ENCODE peak calls at places on chromosomes 6 and 20, in eight cellular contexts. D, V, F, O, M, U, X and J are unnamed samples.

GRCh38 chr20:9368893-9369292 is 145.5 kb upstream of the LAMP5 start:
- DNase-seq in D (no peak), F (no peak), U (no peak), X (no peak), O (no peak), M (no peak), V (no peak), J (no peak)

GRCh38 chr20:47241345-47241781 is 115.1 kb downstream of the ZMYND8 start:
- DNase-seq in X (peak), D (peak), U (no peak), M (no peak), V (no peak), F (no peak), O (peak), J (no peak)

GRCh38 chr6:155352812-155353211 is 38.5 kb upstream of the TFB1M start:
- DNase-seq in F (no peak), D (no peak), U (no peak), O (peak), M (peak), X (peak), V (no peak), J (no peak)

GRCh38 chr20:16472045-16472872 is 101.0 kb downstream of the KIF16B start:
- DNase-seq in F (no peak), X (peak), O (no peak), M (no peak), V (no peak), D (peak), U (no peak), J (no peak)

GRCh38 chr20:17533396-17533795 is 2.2 kb upstream of the BFSP1 start:
- DNase-seq in M (peak), O (peak), F (peak), X (peak), D (no peak), V (peak), U (no peak), J (peak)

GRCh38 chr20:51487525-51488279 is 54.8 kb downstream of the NFATC2 start:
- DNase-seq in U (no peak), V (no peak), F (no peak), D (no peak), O (peak), X (peak), M (no peak), J (no peak)

GRCh38 chr20:54062812-54063280 is 7.5 kb downstream of the BCAS1 start:
- DNase-seq in V (no peak), M (peak), U (no peak), X (peak), D (no peak), F (peak), O (peak), J (no peak)

GRCh38 chr20:21521596-21522478 is 8.0 kb upstream of the NKX2-2 start:
- DNase-seq in U (no peak), M (no peak), F (no peak), X (no peak), O (no peak), D (no peak), V (no peak), J (no peak)

GRCh38 chr20:44728835-44729342 is 13.7 kb downstream of the CCN5 start:
- DNase-seq in O (peak), X (peak), M (no peak), D (no peak), F (no peak), V (no peak), U (no peak), J (no peak)

GRCh38 chr6:33717857-33718552 is 6.5 kb upstream of the UQCC2 start:
- DNase-seq in D (no peak), F (no peak), M (no peak), V (no peak), O (no peak), U (no peak), X (no peak), J (no peak)

GRCh38 chr6:163199371-163199770 is 215.1 kb upstream of the QKI start:
- DNase-seq in V (no peak), M (no peak), X (no peak), F (no peak), D (no peak), U (no peak), O (no peak), J (no peak)

GRCh38 chr6:149484733-149485700 is at the start of gene ZC3H12D:
- DNase-seq in F (no peak), V (no peak), O (peak), D (peak), X (no peak), U (no peak), M (peak), J (no peak)

DNA sequence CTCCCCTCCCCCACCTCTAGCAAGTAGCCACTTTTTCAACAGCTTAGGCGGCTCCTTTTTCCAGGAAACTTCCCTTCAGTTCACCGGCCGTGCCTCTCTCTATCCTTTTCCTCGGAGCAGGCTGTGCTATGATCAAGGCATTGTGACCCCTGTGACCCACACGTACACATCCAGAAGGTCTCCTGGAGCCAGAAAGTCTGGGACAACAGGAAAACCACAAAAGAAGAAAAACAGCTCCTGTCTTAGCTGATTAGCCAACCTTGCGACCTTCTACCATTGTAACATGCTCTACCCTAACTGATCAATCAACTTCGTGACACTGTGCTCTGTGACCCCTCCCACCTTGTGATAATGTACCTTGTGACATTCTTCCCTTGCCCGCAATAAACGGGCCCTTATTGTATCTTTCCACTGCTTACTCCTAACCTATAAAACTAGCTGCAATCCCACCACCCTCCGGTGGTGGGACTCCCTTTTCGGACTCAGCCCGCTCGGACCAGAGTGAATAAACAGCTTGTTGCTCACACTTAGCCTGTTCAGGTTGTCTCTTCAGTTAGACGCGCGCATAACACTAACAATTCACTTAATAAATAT is 24.2 kb downstream of the ZNF311 start:
- DNase-seq in D (peak), F (peak), X (peak), U (peak), M (peak), O (peak), V (peak), J (peak)
- TF ChIP-seq CTCF in D (peak), F (peak), X (peak), U (no peak), M (peak), O (peak), V (peak), J (peak)

GRCh38 chr20:40230486-40230885 is 458.6 kb downstream of the MAFB start:
- DNase-seq in V (no peak), F (no peak), D (no peak), U (no peak), O (no peak), X (no peak), M (no peak), J (no peak)

GRCh38 chr20:40233401-40233800 is 455.6 kb downstream of the MAFB start:
- DNase-seq in V (no peak), U (no peak), X (no peak), M (no peak), D (no peak), O (peak), F (no peak), J (no peak)

DNA sequence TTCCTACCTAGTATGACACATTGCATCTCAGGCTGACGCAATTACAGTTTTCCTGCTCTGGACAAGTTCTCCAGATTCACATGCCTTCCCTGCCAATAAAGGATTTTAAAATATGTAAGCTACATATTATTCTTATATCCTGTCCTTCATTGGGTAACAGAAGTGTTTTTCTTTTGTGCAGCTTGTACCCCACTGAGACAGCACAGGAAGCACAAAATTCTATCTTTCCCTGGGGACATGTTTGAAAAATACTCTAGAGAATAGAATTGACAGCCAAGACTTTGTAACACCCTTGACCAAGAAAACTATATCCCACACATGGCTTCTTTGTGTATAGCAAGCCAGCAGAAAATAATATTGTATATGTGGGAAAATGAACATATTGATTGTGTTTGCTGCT is 456.7 kb downstream of the MAFB start:
- DNase-seq in M (no peak), D (no peak), F (no peak), U (no peak), V (no peak), X (peak), O (peak), J (no peak)
- TF ChIP-seq CTCF in M (no peak), D (no peak), F (no peak), U (no peak), V (no peak), X (no peak), O (no peak), J (no peak)

GRCh38 chr6:157379656-157380457 is 1.1 kb upstream of the ZDHHC14 start:
- DNase-seq in F (peak), O (peak), X (peak), D (peak), M (peak), V (peak), U (peak), J (peak)
- TF ChIP-seq CTCF in F (no peak), O (no peak), X (no peak), D (no peak), M (no peak), V (no peak), U (no peak), J (no peak)

GRCh38 chr20:36285746-36286447 is 20.2 kb upstream of the DLGAP4 start:
- DNase-seq in M (no peak), V (no peak), D (no peak), F (no peak), O (no peak), X (no peak), U (no peak), J (no peak)
- TF ChIP-seq CTCF in M (no peak), V (no peak), D (no peak), F (no peak), O (no peak), X (no peak), U (no peak), J (no peak)

GRCh38 chr6:108693406-108694154 is 132.9 kb downstream of the FOXO3 start:
- DNase-seq in X (no peak), M (no peak), O (no peak), U (no peak), V (no peak), F (no peak), D (no peak), J (no peak)
- TF ChIP-seq CTCF in X (no peak), M (no peak), O (no peak), U (no peak), V (no peak), F (no peak), D (no peak), J (no peak)

GRCh38 chr6:166008441-166009369 is 158.9 kb downstream of the TBXT start:
- DNase-seq in V (no peak), X (peak), O (peak), U (no peak), D (no peak), F (no peak), M (no peak), J (peak)
- TF ChIP-seq CTCF in V (no peak), X (no peak), O (no peak), U (no peak), D (no peak), F (no peak), M (no peak), J (peak)